ENCODE peak calls at places on chromosomes 4 and X, in seven cellular contexts. G is HFF-Myc, S is transverse colon, P is fibroblast of pulmonary artery, M is tibial artery, O is uterus, B is psoas muscle. N is an unnamed sample.

GRCh38 chr4:143482753-143483362 is 30.6 kb upstream of the SMARCA5 start:
- DNase-seq in G (peak), P (peak), B (no peak), M (no peak), S (no peak), O (peak), N (peak)

GRCh38 chr4:131098976-131099375 is 2003.0 kb downstream of the C4orf33 start:
- DNase-seq in M (no peak), O (no peak), G (no peak), S (no peak), B (no peak), P (no peak), N (no peak)

GRCh38 chr4:181959121-181959520 is 284.1 kb upstream of the TENM3 start:
- DNase-seq in G (no peak), S (no peak), O (no peak), M (no peak), P (peak), B (no peak), N (peak)

GRCh38 chrX:85611926-85612325 is 232.5 kb upstream of the POF1B start:
- DNase-seq in S (no peak), B (no peak), P (peak), G (no peak), O (no peak), M (no peak), N (no peak)

GRCh38 chrX:130091976-130092522 is 18.2 kb downstream of the ELF4 start:
- DNase-seq in P (no peak), O (no peak), M (no peak), S (peak), G (no peak), B (peak), N (no peak)

GRCh38 chrX:48665991-48666390 is 17.6 kb upstream of the WAS start:
- DNase-seq in S (no peak), G (no peak), O (no peak), P (peak), M (no peak), B (no peak), N (no peak)

GRCh38 chr4:74223801-74224200 is 65.9 kb downstream of the MTHFD2L start:
- DNase-seq in B (no peak), G (no peak), S (no peak), O (no peak), M (no peak), P (peak), N (no peak)

GRCh38 chr4:183571350-183572076 is 66.7 kb downstream of the ING2 start:
- DNase-seq in G (peak), O (no peak), M (no peak), B (no peak), P (peak), S (peak), N (no peak)

GRCh38 chr4:116016201-116016600 is 902.8 kb upstream of the NDST4 start:
- DNase-seq in P (no peak), B (peak), G (no peak), M (no peak), S (no peak), O (no peak), N (no peak)

GRCh38 chr4:8932884-8933283 is 61.2 kb upstream of the HMX1 start:
- DNase-seq in B (no peak), M (no peak), P (no peak), O (no peak), S (no peak), G (no peak), N (no peak)

GRCh38 chr4:164251257-164251656 is 502.7 kb upstream of the SMIM31 start:
- DNase-seq in G (no peak), S (no peak), M (no peak), B (no peak), P (no peak), O (no peak), N (no peak)

GRCh38 chrX:10156199-10157031 is at the start of gene CLCN4:
- DNase-seq in G (no peak), B (peak), M (peak), O (no peak), P (peak), S (peak), N (peak)

GRCh38 chr4:84035568-84035967 is 463.5 kb downstream of the NKX6-1 start:
- DNase-seq in S (no peak), M (no peak), P (no peak), B (no peak), O (no peak), G (no peak), N (no peak)

GRCh38 chrX:108117988-108118387 is 26.4 kb downstream of the ATG4A start:
- DNase-seq in G (no peak), S (peak), B (no peak), M (no peak), P (no peak), O (no peak), N (no peak)

GRCh38 chr4:92953462-92953861 is 649.7 kb downstream of the GRID2 start:
- DNase-seq in G (no peak), O (no peak), S (no peak), B (no peak), M (no peak), P (no peak), N (no peak)

GRCh38 chr4:183377491-183377890 is 55.3 kb upstream of the CLDN24 start:
- DNase-seq in P (no peak), M (no peak), B (no peak), O (no peak), S (no peak), G (no peak), N (no peak)

GRCh38 chr4:4968161-4968757 is 51.0 kb downstream of the CYTL1 start:
- DNase-seq in O (no peak), S (no peak), B (no peak), M (no peak), G (no peak), P (no peak), N (no peak)

GRCh38 chrX:40146471-40147398 is 49.0 kb upstream of the BCOR start:
- DNase-seq in M (no peak), P (peak), O (peak), G (no peak), B (no peak), S (no peak), N (no peak)

GRCh38 chr4:86338989-86339388 is 20.9 kb downstream of the MAPK10 start:
- DNase-seq in P (peak), B (no peak), G (peak), M (no peak), S (no peak), O (peak), N (peak)

GRCh38 chr4:182292657-182293056 is 49.5 kb downstream of the TENM3 start:
- DNase-seq in G (no peak), S (no peak), P (no peak), B (no peak), M (no peak), O (no peak), N (no peak)

GRCh38 chr4:78954048-78954666 is 14.9 kb upstream of the PAQR3 start:
- DNase-seq in S (no peak), O (no peak), G (no peak), B (no peak), M (no peak), P (peak), N (no peak)

GRCh38 chr4:171042989-171043524 is 770.1 kb upstream of the GALNTL6 start:
- DNase-seq in B (no peak), S (no peak), O (no peak), G (no peak), P (no peak), M (peak), N (no peak)

GRCh38 chrX:13093489-13094140 is 49.2 kb upstream of the FAM9C start:
- DNase-seq in G (no peak), P (no peak), O (no peak), M (no peak), B (no peak), S (no peak), N (no peak)

GRCh38 chrX:130974323-130974722 is 71.3 kb upstream of the ENOX2 start:
- DNase-seq in G (no peak), P (no peak), M (no peak), B (no peak), O (no peak), S (no peak), N (no peak)

GRCh38 chr4:153090670-153091385 is 113.4 kb upstream of the TRIM2 start:
- DNase-seq in B (no peak), P (no peak), S (no peak), G (no peak), O (no peak), M (no peak), N (no peak)

GRCh38 chr4:174394915-174395314 is 111.2 kb downstream of the CEP44 start:
- DNase-seq in B (no peak), O (no peak), G (peak), P (peak), S (no peak), M (no peak), N (peak)

GRCh38 chr4:102518703-102519131 is 17.6 kb downstream of the NFKB1 start:
- DNase-seq in S (no peak), P (peak), M (no peak), B (no peak), O (no peak), G (no peak), N (no peak)

GRCh38 chr4:10983274-10983673 is 298.7 kb upstream of the CLNK start:
- DNase-seq in M (no peak), O (no peak), S (peak), P (no peak), B (no peak), G (no peak), N (no peak)

GRCh38 chr4:3462790-3463415 is at the start of gene DOK7:
- DNase-seq in S (no peak), G (no peak), B (peak), P (no peak), M (peak), O (no peak), N (no peak)

GRCh38 chrX:115067812-115068211 is 50.4 kb upstream of the IL13RA2 start:
- DNase-seq in S (no peak), O (no peak), M (no peak), P (peak), B (no peak), G (no peak), N (no peak)

GRCh38 chr4:73344106-73344505 is 60.0 kb upstream of the ALB start:
- DNase-seq in P (no peak), S (no peak), B (no peak), M (no peak), G (no peak), O (no peak), N (no peak)

GRCh38 chr4:168540086-168540864 is 43.4 kb downstream of the PALLD start:
- DNase-seq in G (no peak), P (no peak), S (no peak), B (no peak), M (no peak), O (no peak), N (no peak)

GRCh38 chrX:8632949-8633348 is 99.0 kb downstream of the ANOS1 start:
- DNase-seq in G (no peak), P (peak), O (no peak), S (no peak), M (no peak), B (no peak), N (no peak)

GRCh38 chrX:103396186-103396585 is 19.8 kb downstream of the BEX3 start:
- DNase-seq in P (no peak), S (no peak), M (no peak), O (no peak), B (no peak), G (no peak), N (no peak)

GRCh38 chr4:157521916-157522315 is 301.4 kb downstream of the GRIA2 start:
- DNase-seq in G (no peak), M (no peak), P (peak), B (no peak), S (no peak), O (no peak), N (no peak)

GRCh38 chrX:150781711-150782110 is 88.5 kb downstream of the MTMR1 start:
- DNase-seq in O (no peak), P (no peak), S (no peak), B (no peak), M (no peak), G (no peak), N (no peak)

GRCh38 chrX:130108647-130109428 is 1.5 kb downstream of the ELF4 start:
- DNase-seq in B (peak), O (no peak), P (no peak), S (peak), G (no peak), M (peak), N (peak)

GRCh38 chr4:17647927-17648326 is 33.5 kb downstream of the MED28 start:
- DNase-seq in P (no peak), B (no peak), G (no peak), O (no peak), M (no peak), S (no peak), N (no peak)
- TF ChIP-seq CTCF in P (peak), B (no peak), G (peak), O (no peak), M (no peak), S (no peak), N (peak)

DNA sequence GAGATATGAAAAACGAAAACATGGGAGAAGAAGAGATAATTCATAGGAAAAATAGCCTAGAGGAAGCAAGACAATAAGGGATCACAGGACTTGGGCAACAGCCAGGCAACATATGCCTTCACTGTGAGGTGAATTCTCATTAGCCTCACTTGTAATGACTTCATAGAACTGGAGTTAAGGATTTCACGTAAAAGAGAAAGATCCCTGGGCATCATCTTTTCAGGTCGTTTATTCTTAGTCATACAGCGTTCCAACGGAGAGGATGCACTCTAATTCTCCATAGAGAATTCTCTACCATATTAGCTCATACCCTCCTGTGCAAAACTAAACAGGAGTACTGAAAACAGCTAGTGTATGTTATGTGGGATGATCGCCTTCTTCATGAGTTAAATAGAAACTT is 1.4 kb downstream of the PRKG2 start:
- DNase-seq in G (no peak), M (no peak), B (no peak), O (no peak), S (no peak), P (no peak), N (no peak)
- H3K4me3 ChIP-seq in G (no peak), M (no peak), B (no peak), O (no peak), S (no peak), P (no peak), N (no peak)

GRCh38 chr4:109998867-109999303 is 86.2 kb downstream of the EGF start:
- DNase-seq in B (no peak), S (no peak), M (no peak), G (peak), P (peak), O (no peak), N (no peak)
- TF ChIP-seq CTCF in B (peak), S (peak), M (peak), G (peak), P (peak), O (peak), N (peak)

DNA sequence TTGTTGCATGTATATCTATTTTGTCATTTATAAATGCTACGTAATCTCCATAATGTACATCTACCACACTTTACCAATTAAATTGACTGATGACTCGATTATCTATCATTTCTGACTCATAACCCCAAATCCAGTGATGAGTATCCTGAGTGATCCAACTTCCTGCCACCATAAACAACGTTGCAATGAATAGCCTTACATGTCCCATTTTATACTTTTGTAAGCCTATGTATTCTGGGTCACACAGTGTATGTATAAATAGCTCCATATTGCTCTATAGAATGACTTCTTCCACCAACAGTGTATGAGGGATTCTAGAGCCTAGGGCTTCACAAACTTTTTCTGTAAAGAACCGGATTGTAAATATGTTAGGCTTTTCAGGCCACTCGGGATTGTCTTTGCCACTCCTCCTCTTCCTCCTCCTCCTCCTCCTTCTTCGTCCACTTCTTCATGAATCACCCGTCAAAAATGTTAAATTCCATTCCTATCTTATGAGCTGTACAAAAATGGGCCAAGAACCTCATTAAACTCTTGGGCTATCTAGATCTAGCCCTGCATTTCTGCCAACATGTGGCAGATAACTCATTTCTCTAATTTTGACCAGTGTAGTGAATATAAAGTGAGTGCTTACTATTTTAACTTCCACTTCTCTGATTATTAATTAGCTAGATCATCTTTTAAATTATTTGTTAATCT is 672.2 kb upstream of the AMOT start:
- DNase-seq in M (no peak), P (peak), O (no peak), G (no peak), S (no peak), B (no peak), N (peak)
- H3K4me3 ChIP-seq in M (no peak), P (no peak), O (no peak), G (no peak), S (no peak), B (no peak), N (no peak)

GRCh38 chrX:15815779-15816452 is 25.6 kb downstream of the ZRSR2 start:
- DNase-seq in S (peak), O (no peak), M (no peak), B (no peak), G (no peak), P (peak), N (no peak)
- TF ChIP-seq CTCF in S (no peak), O (no peak), M (no peak), B (peak), G (peak), P (peak), N (peak)

GRCh38 chrX:2497961-2498780 is 2.6 kb downstream of the DHRSX start:
- DNase-seq in P (peak), G (no peak), B (no peak), M (peak), S (peak), O (no peak), N (peak)

GRCh38 chrX:2498781-2499302 is 1.9 kb downstream of the DHRSX start:
- DNase-seq in M (peak), P (peak), B (no peak), G (no peak), S (peak), O (no peak), N (peak)

GRCh38 chrX:2500091-2500680 is 590 bp downstream of the DHRSX start:
- DNase-seq in G (no peak), S (peak), P (peak), M (peak), B (peak), O (no peak), N (peak)

GRCh38 chrX:2500681-2501151 is at the start of the genes DHRSX and ZBED1:
- DNase-seq in M (no peak), G (no peak), S (peak), O (no peak), P (peak), B (peak), N (no peak)

DNA sequence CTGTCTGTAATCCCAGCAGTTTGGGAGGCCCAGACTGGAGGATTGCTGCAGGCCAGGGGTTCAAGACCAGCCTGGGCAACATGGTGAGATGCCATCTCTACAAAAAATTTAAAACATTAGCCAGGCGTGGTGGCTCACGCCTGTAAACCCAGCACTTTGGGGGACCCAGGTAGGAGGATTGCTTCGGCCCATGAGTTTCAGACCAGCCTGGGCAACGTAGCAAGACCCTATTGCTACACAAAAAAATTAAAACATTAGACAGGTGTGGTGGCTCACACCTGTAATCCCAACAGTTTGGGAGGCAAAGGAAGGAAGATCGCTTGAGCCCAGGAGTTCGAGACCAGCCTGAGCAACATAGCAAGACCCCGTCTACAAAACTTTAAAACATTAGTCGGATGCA is 1.3 kb downstream of the DHRSX start:
- DNase-seq in P (no peak), G (no peak), S (no peak), B (no peak), O (no peak), M (peak), N (no peak)
- H3K4me3 ChIP-seq in P (peak), G (peak), S (peak), B (peak), O (peak), M (peak), N (peak)

DNA sequence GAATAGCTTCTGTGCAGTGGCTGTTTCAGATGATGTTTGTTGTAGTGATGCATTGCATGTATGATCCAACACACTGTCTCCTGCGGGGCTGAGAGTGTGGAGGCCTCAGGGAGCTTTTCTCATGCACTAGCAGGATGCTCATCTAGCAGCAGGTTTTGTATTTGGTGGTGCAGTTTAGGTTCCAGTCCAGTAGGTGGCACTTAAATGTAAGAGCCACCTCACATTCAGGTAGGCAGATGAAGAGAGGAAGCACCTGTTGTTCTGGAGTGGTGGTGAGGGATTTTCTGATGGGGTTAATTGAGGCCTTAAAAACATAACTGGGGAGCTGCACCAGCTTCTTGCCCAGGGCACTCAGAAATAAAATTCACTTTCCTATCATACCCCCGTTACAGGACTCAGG is 300.9 kb downstream of the SPIN4 start:
- DNase-seq in G (no peak), P (no peak), M (no peak), B (no peak), O (no peak), S (no peak), N (no peak)
- TF ChIP-seq CTCF in G (no peak), P (no peak), M (no peak), B (no peak), O (no peak), S (no peak), N (peak)

N was measured in epithelial cell of proximal tubule.